ENCODE peak calls at places on chromosomes 1 and 21, in ten cellular contexts. X, E, K, Y, L, I, C, M, V and J are unnamed samples.

GRCh38 chr1:149937779-149938178 is 1.1 kb upstream of the MTMR11 start:
- DNase-seq in X (no peak), E (no peak), K (no peak), Y (no peak), L (no peak), I (no peak), C (no peak), M (no peak), V (no peak), J (no peak)

GRCh38 chr1:65068202-65069011 is 79.6 kb upstream of the AK4 start:
- DNase-seq in X (no peak), E (no peak), K (no peak), Y (peak; percentile 53), L (no peak), I (no peak), C (no peak), M (no peak), V (no peak), J (no peak)

GRCh38 chr1:240426056-240426455 is 185.9 kb downstream of the GREM2 start:
- DNase-seq in X (no peak), E (no peak), K (no peak), Y (no peak), L (no peak), I (no peak), C (no peak), M (no peak), V (no peak), J (no peak)

GRCh38 chr1:218123968-218124367 is 161.1 kb upstream of the RRP15 start:
- DNase-seq in X (no peak), E (no peak), K (no peak), Y (no peak), L (peak; percentile 91), I (no peak), C (peak; percentile 6), M (no peak), V (no peak), J (no peak)

GRCh38 chr1:64474639-64475038 is 4.7 kb downstream of the CACHD1 start:
- DNase-seq in X (no peak), E (no peak), K (no peak), Y (peak; percentile 72), L (no peak), I (peak; percentile 91), C (no peak), M (peak; percentile 39), V (peak; percentile 86), J (no peak)

GRCh38 chr1:190679032-190679431 is 201.4 kb upstream of the BRINP3 start:
- DNase-seq in X (no peak), E (peak; percentile 4), K (no peak), Y (no peak), L (no peak), I (no peak), C (no peak), M (no peak), V (no peak), J (no peak)

GRCh38 chr1:113870778-113871177 is 734 bp downstream of the PTPN22 start:
- DNase-seq in X (no peak), E (no peak), K (no peak), Y (no peak), L (no peak), I (no peak), C (no peak), M (no peak), V (no peak), J (no peak)

GRCh38 chr1:55827350-55827749 is 612.2 kb upstream of the USP24 start:
- DNase-seq in X (no peak), E (peak; percentile 18), K (no peak), Y (peak; percentile 26), L (no peak), I (no peak), C (no peak), M (peak; percentile 51), V (no peak), J (no peak)

GRCh38 chr1:219924348-219924747 is 4.0 kb downstream of the SLC30A10 start:
- DNase-seq in X (no peak), E (no peak), K (no peak), Y (peak; percentile 45), L (no peak), I (no peak), C (no peak), M (no peak), V (no peak), J (no peak)

GRCh38 chr1:115538579-115538978 is 103.2 kb upstream of the VANGL1 start:
- DNase-seq in X (no peak), E (no peak), K (no peak), Y (no peak), L (no peak), I (no peak), C (no peak), M (no peak), V (no peak), J (no peak)

GRCh38 chr1:160093624-160094290 is 4.7 kb downstream of the IGSF8 start:
- DNase-seq in X (peak; percentile 79), E (no peak), K (no peak), Y (peak; percentile 53), L (no peak), I (no peak), C (no peak), M (no peak), V (no peak), J (no peak)

GRCh38 chr1:42765832-42766722 is 751 bp downstream of the P3H1 start:
- DNase-seq in X (no peak), E (peak; percentile 58), K (no peak), Y (peak; percentile 43), L (peak; percentile 62), I (peak; percentile 85), C (peak; percentile 69), M (peak; percentile 50), V (peak; percentile 47), J (no peak)

GRCh38 chr21:27070881-27071670 is 104.2 kb upstream of the ADAMTS5 start:
- DNase-seq in X (no peak), E (no peak), K (no peak), Y (no peak), L (no peak), I (no peak), C (no peak), M (no peak), V (no peak), J (no peak)

GRCh38 chr1:37999434-38000232 is 5.7 kb downstream of the FHL3 start:
- DNase-seq in X (no peak), E (peak; percentile 60), K (no peak), Y (no peak), L (peak; percentile 59), I (no peak), C (no peak), M (peak; percentile 66), V (peak; percentile 66), J (no peak)

GRCh38 chr1:179082308-179083030 is 599 bp downstream of the TOR3A start:
- DNase-seq in X (peak; percentile 63), E (peak; percentile 31), K (no peak), Y (peak; percentile 44), L (peak; percentile 63), I (peak; percentile 85), C (peak; percentile 35), M (no peak), V (peak; percentile 56), J (no peak)

GRCh38 chr1:238608139-238608538 is 717.4 kb upstream of the ZP4 start:
- DNase-seq in X (no peak), E (no peak), K (no peak), Y (no peak), L (no peak), I (no peak), C (no peak), M (no peak), V (no peak), J (no peak)

GRCh38 chr1:156848461-156849150 is 10.3 kb downstream of the INSRR start:
- DNase-seq in X (no peak), E (no peak), K (no peak), Y (peak; percentile 52), L (peak; percentile 87), I (peak; percentile 69), C (peak; percentile 32), M (no peak), V (no peak), J (no peak)

GRCh38 chr1:154926201-154926600 is 10.3 kb downstream of the PMVK start:
- DNase-seq in X (no peak), E (no peak), K (no peak), Y (no peak), L (no peak), I (no peak), C (no peak), M (no peak), V (no peak), J (no peak)

GRCh38 chr1:37556712-37557196 is at the start of gene DNALI1:
- DNase-seq in X (peak; percentile 92), E (peak; percentile 44), K (peak; percentile 88), Y (peak; percentile 85), L (peak; percentile 97), I (peak; percentile 98), C (peak; percentile 95), M (peak; percentile 94), V (peak; percentile 95), J (peak; percentile 54)

GRCh38 chr1:119593836-119594235 is 54.2 kb downstream of the ZNF697 start:
- DNase-seq in X (no peak), E (no peak), K (no peak), Y (no peak), L (no peak), I (no peak), C (no peak), M (no peak), V (no peak), J (no peak)
- H3K27ac ChIP-seq in X (no peak overlapping the region), E (no peak overlapping the region), K (no peak overlapping the region), Y (no peak overlapping the region), L (no peak overlapping the region), I (no peak overlapping the region), C (no peak overlapping the region), M (no peak overlapping the region), V (no peak overlapping the region), J (no peak overlapping the region)

GRCh38 chr1:35536551-35537162 is 20.5 kb downstream of the KIAA0319L start:
- DNase-seq in X (no peak), E (no peak), K (no peak), Y (no peak), L (no peak), I (no peak), C (no peak), M (no peak), V (no peak), J (no peak)
- H3K27ac ChIP-seq in X (no peak overlapping the region), E (no peak overlapping the region), K (peak overlapping the region; percentile 71), Y (no peak overlapping the region), L (no peak overlapping the region), I (no peak overlapping the region), C (no peak overlapping the region), M (no peak overlapping the region), V (no peak overlapping the region), J (peak overlapping the region; percentile 70)

GRCh38 chr1:151012684-151013471 is 4.6 kb downstream of the PRUNE1 start:
- DNase-seq in X (peak; percentile 83), E (no peak), K (no peak), Y (peak; percentile 72), L (no peak), I (no peak), C (peak; percentile 24), M (no peak), V (no peak), J (no peak)
- H3K27ac ChIP-seq in X (peak overlapping the region; percentile 80), E (no peak overlapping the region), K (peak overlapping the region; percentile 1), Y (peak overlapping the region; percentile 54), L (no peak overlapping the region), I (no peak overlapping the region), C (peak overlapping the region; percentile 92), M (no peak overlapping the region), V (peak overlapping the region; percentile 63), J (no peak overlapping the region)

DNA sequence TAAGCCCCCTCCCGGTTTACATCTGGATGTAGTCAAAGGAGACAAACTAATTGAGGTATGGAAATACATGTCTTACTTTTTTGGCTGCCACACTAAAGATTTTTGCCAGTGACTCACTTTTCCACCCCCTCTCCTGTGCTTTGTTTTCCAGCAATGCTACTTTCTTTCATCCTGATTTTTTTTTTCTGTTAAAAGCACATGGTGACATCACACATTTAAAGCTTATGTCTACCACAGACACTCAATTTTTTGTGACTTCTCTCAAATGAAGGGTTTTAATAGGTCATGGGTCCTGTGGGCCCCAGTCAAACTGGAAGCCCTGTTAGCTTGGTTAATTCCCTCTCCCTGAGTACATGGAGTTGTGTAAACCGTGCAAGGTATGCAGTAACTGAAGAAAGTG is 2.2 kb downstream of the PPP1R8 start:
- DNase-seq in X (no peak), E (no peak), K (no peak), Y (no peak), L (no peak), I (no peak), C (no peak), M (no peak), V (no peak), J (no peak)
- H3K27ac ChIP-seq in X (no peak overlapping the region), E (no peak overlapping the region), K (no peak overlapping the region), Y (no peak overlapping the region), L (no peak overlapping the region), I (no peak overlapping the region), C (no peak overlapping the region), M (no peak overlapping the region), V (no peak overlapping the region), J (no peak overlapping the region)